ENCODE peak calls at places on chromosomes 11 and 22, in four cellular contexts. One of them, this sample, is unnamed.

GRCh38 chr11:128732471-128733277 is 38.8 kb downstream of the FLI1 start:
- DNase-seq in K562: no peak
- DNase-seq in GM12878: peak; percentile 86
- DNase-seq in HL-60: no peak
- DNase-seq in this sample: no peak

GRCh38 chr11:96607890-96608558 is 218.2 kb downstream of the JRKL start:
- DNase-seq in K562: no peak
- DNase-seq in HL-60: no peak
- DNase-seq in GM12878: no peak
- DNase-seq in this sample: no peak

GRCh38 chr22:42919199-42919598 is 62.1 kb upstream of the ARFGAP3 start:
- DNase-seq in K562: peak; percentile 31
- DNase-seq in HL-60: no peak
- DNase-seq in GM12878: no peak
- DNase-seq in this sample: no peak

GRCh38 chr11:117816151-117816741 is 8.3 kb downstream of the FXYD2 start:
- DNase-seq in K562: peak; percentile 11
- DNase-seq in HL-60: no peak
- DNase-seq in GM12878: no peak
- DNase-seq in this sample: no peak

GRCh38 chr11:24234822-24235508 is 261.9 kb upstream of the LUZP2 start:
- DNase-seq in K562: no peak
- DNase-seq in GM12878: no peak
- DNase-seq in HL-60: no peak
- DNase-seq in this sample: no peak

GRCh38 chr22:41382098-41382578 is 396 bp downstream of the TEF start:
- DNase-seq in K562: peak; percentile 51
- DNase-seq in HL-60: peak; percentile 44
- DNase-seq in GM12878: no peak
- DNase-seq in this sample: peak; percentile 80

GRCh38 chr11:109680127-109680526 is 258.1 kb downstream of the C11orf87 start:
- DNase-seq in HL-60: no peak
- DNase-seq in K562: no peak
- DNase-seq in GM12878: no peak
- DNase-seq in this sample: no peak

GRCh38 chr22:28942801-28943500 is 59.6 kb downstream of the ZNRF3 start:
- DNase-seq in GM12878: no peak
- DNase-seq in HL-60: no peak
- DNase-seq in K562: no peak
- DNase-seq in this sample: no peak

GRCh38 chr11:12625438-12626071 is 48.7 kb upstream of the TEAD1 start:
- DNase-seq in HL-60: no peak
- DNase-seq in K562: peak; percentile 31
- DNase-seq in GM12878: no peak
- DNase-seq in this sample: no peak

GRCh38 chr11:117199061-117199915 is at the start of gene TAGLN:
- DNase-seq in GM12878: no peak
- DNase-seq in K562: no peak
- DNase-seq in HL-60: no peak
- DNase-seq in this sample: no peak

GRCh38 chr11:129611661-129612566 is 203.7 kb upstream of the TMEM45B start:
- DNase-seq in K562: peak; percentile 53
- DNase-seq in HL-60: no peak
- DNase-seq in GM12878: no peak
- DNase-seq in this sample: no peak

GRCh38 chr11:19691815-19692214 is 20.8 kb upstream of the NAV2 start:
- DNase-seq in HL-60: no peak
- DNase-seq in GM12878: no peak
- DNase-seq in K562: no peak
- DNase-seq in this sample: no peak

GRCh38 chr22:44224166-44224565 is 43.4 kb downstream of the PARVG start:
- DNase-seq in HL-60: no peak
- DNase-seq in GM12878: no peak
- DNase-seq in K562: no peak
- DNase-seq in this sample: no peak

GRCh38 chr11:17542249-17542648 is 2.0 kb downstream of the USH1C start:
- DNase-seq in HL-60: no peak
- DNase-seq in K562: no peak
- DNase-seq in GM12878: no peak
- DNase-seq in this sample: no peak

GRCh38 chr11:45857834-45858492 is 10.7 kb downstream of the CRY2 start:
- DNase-seq in HL-60: peak; percentile 17
- DNase-seq in K562: no peak
- DNase-seq in GM12878: no peak
- DNase-seq in this sample: no peak

GRCh38 chr22:27796829-27797792 is 4.4 kb downstream of the MN1 start:
- DNase-seq in HL-60: no peak
- DNase-seq in GM12878: no peak
- DNase-seq in K562: no peak
- DNase-seq in this sample: no peak

GRCh38 chr11:125263268-125263790 is 98.8 kb downstream of the PKNOX2 start:
- DNase-seq in K562: no peak
- DNase-seq in GM12878: no peak
- DNase-seq in HL-60: no peak
- DNase-seq in this sample: no peak

GRCh38 chr22:43706151-43706550 is 106.0 kb downstream of the EFCAB6 start:
- DNase-seq in K562: no peak
- DNase-seq in GM12878: no peak
- DNase-seq in HL-60: no peak
- DNase-seq in this sample: no peak

GRCh38 chr11:76978818-76979217 is 55.4 kb upstream of the B3GNT6 start:
- DNase-seq in HL-60: no peak
- DNase-seq in GM12878: no peak
- DNase-seq in K562: no peak
- DNase-seq in this sample: no peak

GRCh38 chr22:42623756-42624446 is 9.2 kb upstream of the POLDIP3 start:
- DNase-seq in HL-60: no peak
- DNase-seq in K562: no peak
- DNase-seq in GM12878: no peak
- DNase-seq in this sample: no peak

GRCh38 chr11:134045799-134046635 is 22.9 kb upstream of the JAM3 start:
- DNase-seq in HL-60: no peak
- DNase-seq in GM12878: no peak
- DNase-seq in K562: no peak
- DNase-seq in this sample: no peak

GRCh38 chr11:124893781-124894401 is 3.8 kb downstream of the ROBO4 start:
- DNase-seq in K562: no peak
- DNase-seq in HL-60: no peak
- DNase-seq in GM12878: no peak
- DNase-seq in this sample: no peak

GRCh38 chr11:37811349-37811748 is 1213.3 kb upstream of the RAG2 start:
- DNase-seq in HL-60: no peak
- DNase-seq in GM12878: no peak
- DNase-seq in K562: no peak
- DNase-seq in this sample: no peak

GRCh38 chr11:121365304-121365703 is 72.7 kb downstream of the SC5D start:
- DNase-seq in K562: no peak
- DNase-seq in HL-60: no peak
- DNase-seq in GM12878: no peak
- DNase-seq in this sample: no peak

GRCh38 chr11:132632641-132633124 is 899.6 kb downstream of the OPCML start:
- DNase-seq in GM12878: no peak
- DNase-seq in HL-60: no peak
- DNase-seq in K562: no peak
- DNase-seq in this sample: no peak

GRCh38 chr11:120139316-120140069 is 1.6 kb upstream of the TRIM29 start:
- DNase-seq in HL-60: no peak
- DNase-seq in K562: no peak
- DNase-seq in GM12878: no peak
- DNase-seq in this sample: peak; percentile 2

GRCh38 chr11:63567044-63567840 is 4.1 kb upstream of the PLAAT2 start:
- DNase-seq in K562: peak; percentile 90
- DNase-seq in GM12878: peak; percentile 95
- DNase-seq in HL-60: peak; percentile 25
- DNase-seq in this sample: no peak
- TF ChIP-seq SPI1 in K562: no peak
- TF ChIP-seq SPI1 in GM12878: no peak
- TF ChIP-seq SPI1 in HL-60: no peak
- TF ChIP-seq SPI1 in this sample: no peak

DNA sequence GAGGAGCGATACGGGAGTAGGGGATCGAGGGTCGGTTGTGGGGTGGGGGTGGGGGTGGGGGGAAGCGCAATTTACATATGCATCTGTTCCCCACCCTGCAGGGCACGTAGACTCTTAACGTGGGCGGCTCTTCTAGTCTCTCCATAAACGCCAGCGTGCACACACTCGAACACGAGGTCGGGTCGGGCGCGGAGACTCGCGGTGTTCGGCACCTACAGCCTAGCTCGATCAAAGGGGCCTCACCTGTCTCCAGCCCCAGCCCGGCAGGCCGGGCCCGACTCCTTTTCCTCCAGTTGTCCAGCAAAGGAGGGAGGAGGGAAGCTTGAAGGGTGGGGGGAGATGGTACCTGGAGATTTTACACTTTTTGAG is 535 bp downstream of the DCUN1D5 start:
- DNase-seq in GM12878: no peak
- DNase-seq in K562: peak; percentile 78
- DNase-seq in HL-60: peak; percentile 50
- DNase-seq in this sample: no peak
- TF ChIP-seq SPI1 in GM12878: no peak
- TF ChIP-seq SPI1 in K562: no peak
- TF ChIP-seq SPI1 in HL-60: no peak
- TF ChIP-seq SPI1 in this sample: no peak

DNA sequence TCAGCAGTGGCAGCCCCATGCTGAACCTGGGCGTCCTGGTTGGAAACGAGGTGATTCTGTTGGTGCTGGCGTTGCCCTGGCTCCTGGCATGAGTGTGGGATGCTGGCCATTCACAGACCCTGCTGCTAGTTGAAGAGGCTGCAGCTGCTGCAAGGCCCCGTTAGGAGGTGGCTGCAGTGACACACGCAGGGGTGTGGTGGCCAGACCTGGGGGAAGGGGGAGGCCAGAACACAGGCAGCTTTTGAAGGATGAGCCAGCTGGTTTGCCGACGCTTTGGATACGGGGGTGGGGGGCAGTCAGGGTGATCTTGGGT is 77.2 kb downstream of the MORC2 start:
- DNase-seq in K562: no peak
- DNase-seq in HL-60: no peak
- DNase-seq in GM12878: no peak
- DNase-seq in this sample: no peak
- TF ChIP-seq SPI1 in K562: no peak
- TF ChIP-seq SPI1 in HL-60: no peak
- TF ChIP-seq SPI1 in GM12878: no peak
- TF ChIP-seq SPI1 in this sample: no peak

DNA sequence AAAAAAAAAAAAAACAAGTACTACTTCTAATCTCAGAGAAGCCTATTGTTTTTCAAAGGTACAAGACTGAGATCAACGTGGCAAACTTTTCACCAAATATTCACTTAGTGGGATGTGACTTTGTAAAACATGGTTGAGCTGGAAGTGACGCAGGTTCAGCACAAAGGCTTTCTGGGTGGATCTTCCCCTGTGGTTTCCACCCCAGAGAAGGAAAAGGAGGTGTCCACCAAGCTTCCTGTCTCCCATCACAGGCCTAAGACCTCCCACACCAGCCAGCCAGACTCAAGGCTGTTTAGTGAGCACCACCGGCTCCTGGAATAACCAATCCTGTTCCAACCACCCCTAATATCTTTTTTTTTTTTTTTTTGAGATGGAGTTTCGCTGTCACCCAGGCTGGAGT is 5.7 kb downstream of the TMEM184B start:
- DNase-seq in K562: peak; percentile 63
- DNase-seq in HL-60: peak; percentile 39
- DNase-seq in GM12878: no peak
- DNase-seq in this sample: no peak
- TF ChIP-seq SPI1 in K562: no peak
- TF ChIP-seq SPI1 in HL-60: no peak
- TF ChIP-seq SPI1 in GM12878: no peak
- TF ChIP-seq SPI1 in this sample: no peak

GRCh38 chr11:71384561-71384960 is 63.6 kb downstream of the DHCR7 start:
- DNase-seq in GM12878: no peak
- DNase-seq in HL-60: no peak
- DNase-seq in K562: no peak
- DNase-seq in this sample: no peak
- TF ChIP-seq SPI1 in GM12878: no peak
- TF ChIP-seq SPI1 in HL-60: no peak
- TF ChIP-seq SPI1 in K562: no peak
- TF ChIP-seq SPI1 in this sample: no peak

GRCh38 chr11:15157181-15157580 is 42.5 kb downstream of the INSC start:
- DNase-seq in K562: no peak
- DNase-seq in GM12878: no peak
- DNase-seq in HL-60: no peak
- DNase-seq in this sample: no peak
- TF ChIP-seq SPI1 in K562: no peak
- TF ChIP-seq SPI1 in GM12878: no peak
- TF ChIP-seq SPI1 in HL-60: no peak
- TF ChIP-seq SPI1 in this sample: no peak

DNA sequence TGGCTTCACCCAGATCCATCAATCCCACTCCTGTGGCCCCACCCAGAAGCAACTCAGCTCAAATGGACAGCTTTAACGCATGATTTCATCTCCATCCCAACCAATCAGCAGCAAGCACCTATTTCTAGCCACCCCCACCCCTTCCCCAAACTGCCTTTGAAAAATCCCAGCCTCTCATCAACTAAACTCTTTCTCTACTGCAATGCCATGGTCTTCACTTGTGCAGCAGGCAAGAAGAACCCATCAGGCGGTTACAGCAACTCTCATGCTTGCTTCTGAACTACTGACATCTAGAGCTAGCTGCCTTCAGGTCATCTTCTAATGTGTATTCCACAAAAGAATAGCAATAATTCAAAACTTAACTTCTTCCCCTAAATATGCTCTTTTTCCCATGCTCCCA is 42.1 kb upstream of the STK33 start:
- DNase-seq in GM12878: no peak
- DNase-seq in K562: no peak
- DNase-seq in HL-60: no peak
- DNase-seq in this sample: no peak
- TF ChIP-seq SPI1 in GM12878: no peak
- TF ChIP-seq SPI1 in K562: no peak
- TF ChIP-seq SPI1 in HL-60: no peak
- TF ChIP-seq SPI1 in this sample: no peak